ENCODE peak calls at places on chromosome 3, in eight cellular contexts. U, J, O, V, X, P, Z and B are unnamed samples. For H3K4me1, the result is how much of the 10 kb centered on the place peaks cover.

GRCh38 chr3:101383156-101383575 is 62.8 kb upstream of the IMPG2 start:
- DNase-seq in X (no peak), P (peak), U (peak), V (no peak), J (no peak), O (no peak), Z (peak), B (no peak)

GRCh38 chr3:39184968-39185285 is 7.5 kb downstream of the XIRP1 start:
- DNase-seq in P (no peak), Z (no peak), J (no peak), X (no peak), V (no peak), O (no peak), U (no peak), B (no peak)

GRCh38 chr3:103918336-103918735 is 1448.4 kb upstream of the ALCAM start:
- DNase-seq in O (no peak), X (no peak), U (no peak), Z (no peak), J (no peak), V (no peak), P (no peak), B (no peak)

GRCh38 chr3:72950372-72950771 is 46.2 kb upstream of the PPP4R2 start:
- DNase-seq in X (no peak), Z (no peak), O (no peak), J (no peak), U (no peak), V (no peak), P (no peak), B (no peak)

GRCh38 chr3:9617736-9618135 is 31.6 kb upstream of the MTMR14 start:
- DNase-seq in J (no peak), V (no peak), P (no peak), O (no peak), Z (no peak), X (no peak), U (no peak), B (no peak)

GRCh38 chr3:156383433-156384025 is 171.4 kb downstream of the SSR3 start:
- DNase-seq in X (no peak), O (no peak), Z (no peak), P (no peak), J (no peak), U (no peak), V (peak), B (no peak)

GRCh38 chr3:170346481-170347125 is 10.9 kb upstream of the SKIL start:
- DNase-seq in Z (peak), O (peak), V (no peak), P (no peak), U (peak), X (peak), J (no peak), B (no peak)

GRCh38 chr3:35664460-35664919 is 25.2 kb downstream of the ARPP21 start:
- DNase-seq in U (peak), V (peak), P (peak), X (peak), O (no peak), J (peak), Z (peak), B (peak)

GRCh38 chr3:189099031-189099471 is 72.7 kb upstream of the TPRG1 start:
- DNase-seq in V (no peak), J (no peak), O (no peak), Z (no peak), X (peak), P (no peak), U (no peak), B (peak)

GRCh38 chr3:126659915-126660886 is 5.3 kb upstream of the TXNRD3 start:
- DNase-seq in V (peak), O (no peak), Z (no peak), P (peak), X (peak), U (no peak), J (no peak), B (no peak)

GRCh38 chr3:61650719-61651118 is 89.3 kb downstream of the PTPRG start:
- DNase-seq in Z (no peak), U (no peak), O (no peak), P (no peak), J (no peak), X (no peak), V (no peak), B (no peak)

GRCh38 chr3:132386259-132386658 is 31.0 kb upstream of the DNAJC13 start:
- DNase-seq in Z (peak), O (no peak), V (no peak), X (no peak), P (no peak), U (no peak), J (no peak), B (no peak)

GRCh38 chr3:107798381-107798780 is 275.6 kb downstream of the BBX start:
- DNase-seq in X (peak), O (no peak), P (no peak), U (peak), Z (peak), V (no peak), J (peak), B (no peak)

GRCh38 chr3:12686096-12686495 is 22.2 kb upstream of the RAF1 start:
- DNase-seq in J (peak), V (no peak), U (no peak), Z (no peak), P (no peak), X (no peak), O (no peak), B (no peak)

GRCh38 chr3:9023191-9023590 is 59.9 kb upstream of the RAD18 start:
- DNase-seq in O (no peak), V (no peak), J (no peak), P (no peak), X (no peak), Z (no peak), U (no peak), B (no peak)

DNA sequence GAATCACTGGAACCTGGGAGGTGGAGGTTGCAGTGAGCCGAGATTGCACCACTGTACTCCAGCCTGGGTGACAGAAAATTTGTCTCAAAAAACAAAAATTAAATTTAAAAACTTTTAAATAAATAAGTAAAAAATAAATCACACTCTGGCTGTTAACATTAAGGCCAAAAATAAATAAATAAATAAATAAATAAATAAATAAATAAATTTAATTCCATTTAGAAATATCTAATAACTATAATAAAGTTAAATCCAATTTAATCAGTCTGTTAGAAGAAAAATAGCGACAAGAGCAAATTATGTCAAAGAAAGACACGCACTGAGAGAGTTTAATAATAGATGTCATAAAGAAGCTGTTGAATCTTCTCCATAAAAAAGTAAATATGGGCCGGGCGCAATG is 13.4 kb downstream of the MAP4 start:
- DNase-seq in P (no peak), V (no peak), U (no peak), O (no peak), J (no peak), Z (no peak), X (no peak), B (no peak)
- H3K4me1 ChIP-seq in P (under half), V (under half), U (under half), O (under half), J (under half), Z (under half), X (under half), B (under half)

DNA sequence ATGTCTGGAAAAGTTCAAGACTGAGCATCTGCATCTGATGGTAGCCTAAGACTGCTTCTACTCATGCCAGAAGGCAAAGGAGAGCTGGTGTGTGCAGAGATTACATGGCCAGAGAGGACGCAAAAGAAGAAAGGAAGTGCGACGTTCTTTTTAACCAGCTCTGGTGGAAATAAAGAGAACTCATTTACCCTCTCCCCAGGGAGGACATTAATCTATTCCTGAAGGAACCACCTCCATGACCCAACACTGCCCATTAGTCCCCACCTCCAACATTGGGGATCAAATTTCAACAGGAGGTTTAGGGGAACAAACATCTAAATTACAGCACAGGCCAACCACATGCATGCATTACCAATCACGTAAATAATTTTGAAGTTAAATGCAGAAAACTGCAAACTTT is 1.5 kb upstream of the NCK1 start:
- DNase-seq in J (no peak), O (no peak), P (no peak), Z (peak), V (no peak), U (no peak), X (peak), B (no peak)
- H3K9ac ChIP-seq in J (no peak), O (no peak), P (peak), Z (no peak), V (no peak), U (no peak), X (no peak), B (no peak)

GRCh38 chr3:88947013-88947412 is 160.4 kb upstream of the EPHA3 start:
- DNase-seq in O (no peak), X (no peak), Z (no peak), P (no peak), J (no peak), U (no peak), V (no peak), B (no peak)
- H3K27ac ChIP-seq in O (no peak), X (no peak), Z (no peak), P (no peak), J (no peak), U (no peak), V (no peak), B (no peak)

DNA sequence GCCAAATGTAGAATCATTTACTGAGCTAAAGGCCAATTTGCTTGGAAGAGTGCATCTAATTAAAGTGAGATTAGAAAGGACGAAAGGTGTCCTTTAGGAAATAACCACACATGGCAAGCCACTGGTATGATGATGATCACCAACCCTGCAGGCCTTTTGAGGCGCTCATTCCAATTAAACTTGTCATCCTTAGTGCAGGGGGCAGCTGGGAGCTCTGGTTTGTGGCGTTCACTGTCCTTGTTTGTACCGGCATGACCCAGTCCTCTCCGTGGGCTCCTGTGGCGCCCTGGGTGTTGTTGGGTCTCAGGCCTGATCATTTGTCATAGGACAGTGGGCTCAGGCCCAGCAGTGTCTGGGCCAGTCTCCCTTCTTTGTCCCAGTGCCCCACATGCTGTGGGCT is 11.0 kb downstream of the LIMD1 start:
- DNase-seq in O (no peak), U (no peak), P (no peak), Z (peak), V (no peak), X (no peak), J (no peak), B (no peak)
- H3K4me1 ChIP-seq in O (under half), U (under half), P (under half), Z (under half), V (under half), X (under half), J (under half), B (under half)

DNA sequence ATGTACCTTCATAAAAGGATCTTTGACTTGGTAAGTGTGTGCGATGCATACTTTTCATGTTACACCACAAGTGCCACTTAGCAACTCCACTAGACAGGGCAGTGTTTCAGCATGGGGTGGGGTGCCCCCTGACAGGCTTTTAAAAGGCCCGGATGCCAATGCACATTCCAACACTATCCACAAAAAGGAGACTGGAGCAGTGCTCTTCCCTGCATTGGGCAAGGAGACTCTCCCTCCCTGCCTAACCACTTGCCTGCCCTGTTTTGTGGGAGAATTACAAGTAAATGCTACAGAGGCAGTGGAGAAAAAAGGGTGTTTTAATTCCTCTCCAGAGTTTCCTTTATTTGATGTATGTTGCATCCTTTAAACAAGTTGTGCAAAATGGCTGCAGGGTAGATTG is 1.7 kb upstream of the RARB start:
- DNase-seq in X (no peak), U (no peak), O (no peak), Z (peak), V (no peak), J (no peak), P (no peak), B (no peak)
- H3K9ac ChIP-seq in X (no peak), U (no peak), O (no peak), Z (no peak), V (peak), J (no peak), P (no peak), B (no peak)

GRCh38 chr3:45088543-45088942 is 57.6 kb downstream of the CDCP1 start:
- DNase-seq in J (no peak), O (no peak), V (no peak), X (no peak), U (no peak), P (no peak), Z (no peak), B (no peak)

GRCh38 chr3:45087155-45087554 is 59.0 kb downstream of the CDCP1 start:
- DNase-seq in P (no peak), V (no peak), O (no peak), X (no peak), U (peak), Z (no peak), J (no peak), B (no peak)

GRCh38 chr3:45090855-45091254 is 55.3 kb downstream of the CDCP1 start:
- DNase-seq in J (no peak), O (no peak), X (no peak), U (no peak), Z (no peak), V (no peak), P (no peak), B (no peak)

GRCh38 chr3:45092132-45093031 is 53.8 kb downstream of the CDCP1 start:
- DNase-seq in O (peak), P (no peak), U (peak), Z (peak), J (no peak), X (peak), V (no peak), B (no peak)

GRCh38 chr3:45088959-45089358 is 57.2 kb downstream of the CDCP1 start:
- DNase-seq in U (no peak), V (no peak), Z (no peak), O (no peak), P (no peak), X (no peak), J (no peak), B (no peak)
- H3K27ac ChIP-seq in U (no peak), V (no peak), Z (no peak), O (no peak), P (no peak), X (no peak), J (no peak), B (no peak)

GRCh38 chr3:187998611-187999010 is 155.3 kb upstream of the LPP start:
- DNase-seq in U (no peak), J (no peak), O (no peak), P (no peak), X (no peak), V (no peak), Z (no peak), B (no peak)

GRCh38 chr3:187997946-187998561 is 155.9 kb upstream of the LPP start:
- DNase-seq in U (no peak), J (no peak), O (no peak), P (no peak), X (no peak), Z (no peak), V (no peak), B (no peak)

GRCh38 chr3:187996609-187997008 is 157.3 kb upstream of the LPP start:
- DNase-seq in O (no peak), P (no peak), X (no peak), J (no peak), V (no peak), Z (no peak), U (no peak), B (no peak)

GRCh38 chr3:187999821-188000220 is 154.1 kb upstream of the LPP start:
- DNase-seq in Z (no peak), U (no peak), V (no peak), P (no peak), X (no peak), O (no peak), J (no peak), B (no peak)

DNA sequence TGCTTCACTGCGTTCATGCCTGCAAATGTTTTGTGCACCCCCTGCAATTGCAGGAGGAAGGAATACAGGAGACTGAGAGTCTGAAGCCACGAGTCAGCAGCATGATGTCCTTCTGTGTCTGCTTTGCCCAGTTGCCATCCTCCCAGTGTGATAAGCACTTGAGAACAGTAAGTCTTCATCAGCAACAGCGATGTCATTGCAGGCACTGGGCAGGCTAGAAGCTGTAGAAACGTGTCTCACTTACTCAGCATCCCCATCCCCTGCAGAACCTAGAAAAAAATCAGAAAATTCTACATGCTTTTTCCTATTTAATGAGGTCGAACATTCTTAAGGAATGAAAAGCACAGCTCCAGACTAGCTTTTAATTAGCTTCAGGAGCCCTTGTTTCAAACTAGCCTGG is 156.5 kb upstream of the LPP start:
- DNase-seq in O (no peak), U (peak), V (no peak), J (no peak), X (peak), P (no peak), Z (peak), B (no peak)
- H3K4me1 ChIP-seq in O (under half), U (under half), V (under half), J (under half), X (under half), P (under half), Z (under half), B (under half)

GRCh38 chr3:97999103-97999502 is 26.9 kb upstream of the RIOX2 start:
- DNase-seq in P (no peak), O (no peak), V (no peak), X (no peak), U (no peak), J (no peak), Z (no peak), B (no peak)

GRCh38 chr3:97996988-97997387 is 24.8 kb upstream of the RIOX2 start:
- DNase-seq in J (no peak), U (no peak), O (no peak), P (no peak), V (no peak), X (no peak), Z (no peak), B (no peak)

GRCh38 chr3:98005438-98005837 is 29.7 kb downstream of the GABRR3 start:
- DNase-seq in Z (no peak), P (no peak), U (no peak), O (no peak), X (no peak), V (no peak), J (no peak), B (no peak)

GRCh38 chr3:98003306-98003969 is 31.2 kb upstream of the RIOX2 start:
- DNase-seq in U (no peak), O (no peak), P (no peak), X (no peak), Z (no peak), V (no peak), J (no peak), B (no peak)

GRCh38 chr3:98002717-98003116 is 30.5 kb upstream of the RIOX2 start:
- DNase-seq in X (no peak), P (no peak), Z (no peak), U (no peak), V (no peak), O (no peak), J (no peak), B (no peak)
- H3K9ac ChIP-seq in X (no peak), P (no peak), Z (no peak), U (no peak), V (no peak), O (no peak), J (no peak), B (no peak)